ENCODE peak calls at places on chromosome 7, in nine cellular contexts. V is iris pigment epithelial cell; J is posterior cingulate gyrus; C is upper lobe of right lung; R is activated naive CD4-positive, alpha-beta T cell treated with anti-CD3 and anti-CD28 coated beads, Interleukin-2, amount 50 U/mL, for 16 hours; Y is D341Med; I is AG20443; H is GM23338; K is stimulated activated CD8-positive, alpha-beta memory T cell treated with anti-CD3 and anti-CD28 coated beads, Interleukin-4, amount 100 ng/mL, for 48 hours. F is an unnamed sample.

GRCh38 chr7:952548-953441 is 1.7 kb downstream of the ADAP1 start:
- DNase-seq in V (no peak), J (peak; percentile 83), C (peak; percentile 64), R (no peak), Y (peak; percentile 40), I (no peak), H (no peak), K (no peak), F (no peak)

GRCh38 chr7:12327922-12328321 is 75.7 kb downstream of the VWDE start:
- DNase-seq in V (no peak), J (no peak), C (no peak), R (no peak), Y (no peak), I (no peak), H (no peak), K (no peak), F (no peak)

GRCh38 chr7:134290286-134290685 is 26.4 kb downstream of the SLC35B4 start:
- DNase-seq in V (peak; percentile 51), J (no peak), C (no peak), R (no peak), Y (no peak), I (peak; percentile 73), H (no peak), K (no peak), F (peak; percentile 7)

GRCh38 chr7:6252310-6252709 is 20.1 kb downstream of the CYTH3 start:
- DNase-seq in V (peak; percentile 77), J (no peak), C (no peak), R (no peak), Y (no peak), I (peak; percentile 49), H (no peak), K (no peak), F (no peak)

GRCh38 chr7:6156734-6157133 is 115.7 kb downstream of the CYTH3 start:
- DNase-seq in V (no peak), J (peak; percentile 57), C (no peak), R (no peak), Y (no peak), I (no peak), H (no peak), K (no peak), F (no peak)

GRCh38 chr7:34838329-34838728 is 180.3 kb downstream of the NPSR1 start:
- DNase-seq in V (peak; percentile 14), J (no peak), C (no peak), R (no peak), Y (peak; percentile 59), I (no peak), H (no peak), K (no peak), F (no peak)

GRCh38 chr7:111082351-111082750 is 8.6 kb upstream of the LRRN3 start:
- DNase-seq in V (peak; percentile 57), J (no peak), C (no peak), R (no peak), Y (no peak), I (peak; percentile 41), H (no peak), K (no peak), F (no peak)

GRCh38 chr7:101058355-101058754 is 26.9 kb upstream of the TRIM56 start:
- DNase-seq in V (peak; percentile 42), J (peak; percentile 90), C (peak; percentile 77), R (peak; percentile 38), Y (no peak), I (peak; percentile 73), H (peak; percentile 78), K (peak; percentile 76), F (peak; percentile 11)

GRCh38 chr7:73991522-73992103 is 36.4 kb upstream of the ELN start:
- DNase-seq in V (no peak), J (no peak), C (no peak), R (no peak), Y (no peak), I (no peak), H (no peak), K (no peak), F (no peak)

F was measured in keratinocyte.